ENCODE peak calls at places on chromosomes 3 and 15, in five cellular contexts. W is KBM-7, C is breast epithelium, S is non-pigmented ciliary epithelial cell, H is GM23248. X is an unnamed sample.

GRCh38 chr3:194871864-194872668 is 186.4 kb downstream of the FAM43A start:
- DNase-seq in H (peak), C (no peak), S (no peak), W (peak), X (peak)

GRCh38 chr3:37968784-37969600 is 21.6 kb upstream of the VILL start:
- DNase-seq in W (no peak), H (peak), S (no peak), C (no peak), X (no peak)

GRCh38 chr3:58585005-58585786 is 8.0 kb upstream of the FAM107A start:
- DNase-seq in W (peak), S (no peak), H (peak), C (peak), X (peak)

GRCh38 chr3:19972056-19972455 is 25.2 kb downstream of the RAB5A start:
- DNase-seq in C (no peak), H (peak), S (peak), W (no peak), X (peak)

GRCh38 chr15:83472797-83473196 is 25.7 kb downstream of the SH3GL3 start:
- DNase-seq in C (no peak), H (no peak), W (no peak), S (no peak), X (no peak)

GRCh38 chr3:66639794-66640356 is 139.1 kb upstream of the LRIG1 start:
- DNase-seq in C (no peak), W (no peak), S (no peak), H (no peak), X (no peak)

GRCh38 chr15:62957130-62957529 is 85.4 kb upstream of the TPM1 start:
- DNase-seq in H (peak), C (no peak), S (no peak), W (no peak), X (no peak)

GRCh38 chr15:25862087-25862468 is 1.0 kb downstream of the ATP10A start:
- DNase-seq in S (no peak), C (no peak), H (peak), W (no peak), X (no peak)

GRCh38 chr3:9254764-9255163 is 5.3 kb upstream of the SRGAP3 start:
- DNase-seq in C (no peak), S (no peak), H (no peak), W (no peak), X (no peak)

GRCh38 chr3:127226451-127226850 is 33.5 kb downstream of the PRR23E start:
- DNase-seq in S (no peak), W (peak), C (no peak), H (peak), X (no peak)

GRCh38 chr15:77329202-77329601 is 90.7 kb downstream of the PEAK1 start:
- DNase-seq in C (no peak), S (no peak), W (no peak), H (peak), X (peak)

GRCh38 chr3:105315157-105315556 is 51.6 kb upstream of the ALCAM start:
- DNase-seq in S (no peak), C (no peak), H (no peak), W (no peak), X (peak)

GRCh38 chr3:161560006-161560637 is 63.5 kb downstream of the OTOL1 start:
- DNase-seq in W (peak), S (peak), C (no peak), H (peak), X (peak)

GRCh38 chr3:128146201-128146600 is 7.1 kb upstream of the EEFSEC start:
- DNase-seq in W (no peak), C (no peak), S (no peak), H (no peak), X (no peak)

GRCh38 chr3:178436773-178437172 is 99.5 kb upstream of the KCNMB2 start:
- DNase-seq in S (no peak), H (peak), W (peak), C (no peak), X (peak)

GRCh38 chr15:68277131-68277604 is 377 bp upstream of the FEM1B start:
- DNase-seq in C (no peak), W (no peak), H (peak), S (no peak), X (peak)